ENCODE peak calls at places on chromosomes 5 and 9, in six cellular contexts. Q is right cardiac atrium, C is lung, R is heart left ventricle, B is iPS-NIHi11, D is fibroblast of lung. A is an unnamed sample.

GRCh38 chr5:30051976-30052375 is 1141.5 kb upstream of the CDH6 start:
- DNase-seq in Q (no peak), B (no peak), C (no peak), R (no peak), D (no peak), A (no peak)

GRCh38 chr5:170221319-170221718 is 11.5 kb upstream of the C5orf58 start:
- DNase-seq in D (peak; percentile 27), R (no peak), Q (no peak), C (no peak), B (no peak), A (no peak)

GRCh38 chr5:17992296-17992695 is 358.0 kb downstream of the TAF11L14 start:
- DNase-seq in D (no peak), R (no peak), B (no peak), C (no peak), Q (no peak), A (no peak)

GRCh38 chr5:14859980-14860379 is 11.6 kb downstream of the ANKH start:
- DNase-seq in B (no peak), C (no peak), Q (no peak), D (no peak), R (no peak), A (peak; percentile 87)

GRCh38 chr5:138664276-138664943 is 88.8 kb upstream of the CTNNA1 start:
- DNase-seq in R (peak; percentile 8), D (peak; percentile 28), C (no peak), Q (no peak), B (no peak), A (no peak)

GRCh38 chr5:44048268-44048984 is 340.8 kb downstream of the FGF10 start:
- DNase-seq in B (no peak), C (no peak), R (no peak), D (peak; percentile 37), Q (no peak), A (no peak)

GRCh38 chr9:104976196-104976595 is 48.2 kb upstream of the ABCA1 start:
- DNase-seq in D (no peak), R (no peak), Q (no peak), C (no peak), B (no peak), A (no peak)

GRCh38 chr5:86757824-86758223 is 140.1 kb downstream of the COX7C start:
- DNase-seq in B (no peak), Q (no peak), D (no peak), R (no peak), C (no peak), A (no peak)

GRCh38 chr9:22124263-22125011 is 115.3 kb upstream of the CDKN2B start:
- DNase-seq in C (no peak), B (no peak), Q (no peak), D (peak; percentile 42), R (no peak), A (no peak)

A was measured in thyroid gland.